ENCODE peak calls at places on chromosome 7, in seven cellular contexts. V is right lobe of liver, M is AG04449, O is lower lobe of right lung, N is HL-60, D is astrocyte of the cerebellum, S is left lung. Q is an unnamed sample.

GRCh38 chr7:25835191-25835590 is 316.8 kb upstream of the NFE2L3 start:
- DNase-seq in M (peak), D (peak), S (no peak), O (no peak), V (no peak), N (no peak), Q (no peak)

GRCh38 chr7:1131471-1132265 is 28.3 kb downstream of the ZFAND2A start:
- DNase-seq in N (no peak), S (no peak), O (no peak), M (no peak), D (no peak), V (no peak), Q (no peak)

GRCh38 chr7:114825423-114825951 is 96.4 kb upstream of the MDFIC start:
- DNase-seq in V (no peak), M (no peak), S (no peak), N (no peak), D (no peak), O (no peak), Q (no peak)

GRCh38 chr7:71131256-71131752 is 640 bp upstream of the GALNT17 start:
- DNase-seq in O (no peak), S (peak), M (no peak), V (no peak), D (peak), N (no peak), Q (no peak)

GRCh38 chr7:16603633-16604032 is 41.9 kb downstream of the ANKMY2 start:
- DNase-seq in N (no peak), V (no peak), S (no peak), O (no peak), M (no peak), D (no peak), Q (no peak)

GRCh38 chr7:118080947-118081346 is 103.0 kb upstream of the LSM8 start:
- DNase-seq in S (no peak), M (no peak), D (peak), V (no peak), O (no peak), N (no peak), Q (peak)

GRCh38 chr7:157493776-157494175 is 157.0 kb downstream of the DNAJB6 start:
- DNase-seq in M (no peak), D (no peak), V (no peak), N (no peak), S (no peak), O (no peak), Q (no peak)

GRCh38 chr7:154928136-154929005 is 74.6 kb downstream of the PAXIP1 start:
- DNase-seq in M (peak), N (peak), S (no peak), V (no peak), D (peak), O (no peak), Q (peak)

GRCh38 chr7:105719395-105719794 is 138.1 kb upstream of the EFCAB10 start:
- DNase-seq in S (no peak), V (no peak), D (no peak), M (no peak), O (no peak), N (no peak), Q (no peak)

GRCh38 chr7:64608116-64608910 is 45.4 kb upstream of the ZNF680 start:
- DNase-seq in D (no peak), N (no peak), V (no peak), M (no peak), O (no peak), S (no peak), Q (no peak)

GRCh38 chr7:112009081-112009480 is 197.1 kb downstream of the DOCK4 start:
- DNase-seq in S (no peak), M (no peak), N (no peak), D (peak), O (no peak), V (no peak), Q (peak)

GRCh38 chr7:4805110-4805978 is 29.9 kb downstream of the AP5Z1 start:
- DNase-seq in N (no peak), S (no peak), M (no peak), V (no peak), D (no peak), O (peak), Q (no peak)

GRCh38 chr7:50721661-50722259 is 60.9 kb downstream of the GRB10 start:
- DNase-seq in M (no peak), D (no peak), O (no peak), S (no peak), V (no peak), N (no peak), Q (no peak)

GRCh38 chr7:50391386-50391785 is 58.8 kb downstream of the FIGNL1 start:
- DNase-seq in N (no peak), M (no peak), V (no peak), O (no peak), D (no peak), S (no peak), Q (no peak)

GRCh38 chr7:1927942-1928341 is 257.9 kb downstream of the ELFN1 start:
- DNase-seq in S (no peak), O (peak), N (no peak), M (no peak), V (peak), D (no peak), Q (no peak)

GRCh38 chr7:16747095-16747494 is 6.5 kb upstream of the TSPAN13 start:
- DNase-seq in N (no peak), D (no peak), S (no peak), O (no peak), M (no peak), V (no peak), Q (no peak)

GRCh38 chr7:120920588-120920987 is 30.0 kb upstream of the ING3 start:
- DNase-seq in O (no peak), S (no peak), M (no peak), D (no peak), N (no peak), V (no peak), Q (no peak)

GRCh38 chr7:64802699-64803098 is 8.5 kb downstream of the ZNF138 start:
- DNase-seq in D (no peak), N (no peak), V (no peak), O (no peak), M (no peak), S (no peak), Q (no peak)

DNA sequence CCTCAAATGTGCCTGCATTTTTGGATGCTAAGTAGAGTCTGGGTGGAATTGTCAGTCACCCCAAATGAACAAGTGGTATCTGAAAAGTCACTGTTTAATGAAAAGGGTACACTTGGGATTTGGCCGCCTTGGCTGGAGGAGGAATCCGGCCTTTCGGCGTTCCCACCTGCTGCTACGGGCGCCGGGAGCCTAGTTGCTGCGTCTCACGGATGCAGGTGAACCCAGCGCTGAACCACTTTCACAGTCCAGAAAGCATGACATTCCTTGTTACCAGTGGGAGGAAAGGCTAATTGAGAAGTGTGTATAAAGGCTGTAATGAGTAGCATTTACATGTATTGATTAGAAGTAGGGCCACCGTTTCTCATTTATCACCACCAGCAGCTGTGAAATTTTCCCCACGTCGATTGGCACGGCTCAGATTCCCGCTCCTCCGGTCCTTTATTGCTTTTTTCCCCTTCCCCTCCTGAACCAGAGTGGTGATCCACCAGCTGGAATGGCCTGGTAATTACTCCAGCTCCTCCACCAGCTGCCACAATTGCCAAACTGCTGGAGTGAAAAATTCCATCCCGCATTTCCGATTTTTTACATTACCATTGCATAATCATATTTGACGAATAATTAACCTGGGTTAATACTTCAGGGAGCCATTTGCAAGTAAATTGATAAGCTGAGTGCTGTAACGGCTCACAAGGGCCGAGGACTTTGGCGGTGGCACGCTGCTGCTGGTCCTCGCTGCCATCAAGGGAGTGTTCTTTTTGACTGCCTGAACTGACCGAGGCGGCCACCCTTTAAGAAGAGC is 153.2 kb downstream of the POU6F2 start:
- DNase-seq in M (no peak), O (peak), N (no peak), S (peak), V (no peak), D (no peak), Q (no peak)
- H3K4me3 ChIP-seq in M (no peak), O (peak), N (no peak), S (peak), V (peak), D (no peak), Q (no peak)

GRCh38 chr7:46854958-46855473 is 726.9 kb downstream of the TNS3 start:
- DNase-seq in D (no peak), N (no peak), V (no peak), S (no peak), M (peak), O (no peak), Q (no peak)
- TF ChIP-seq CTCF in D (no peak), N (no peak), V (peak), S (no peak), M (no peak), O (no peak), Q (no peak)

GRCh38 chr7:100895701-100895955 is at the start of gene ACHE:
- DNase-seq in N (no peak), D (no peak), O (no peak), M (no peak), V (no peak), S (no peak), Q (no peak)
- H3K4me3 ChIP-seq in N (peak), D (peak), O (peak), M (peak), V (peak), S (peak), Q (peak)

DNA sequence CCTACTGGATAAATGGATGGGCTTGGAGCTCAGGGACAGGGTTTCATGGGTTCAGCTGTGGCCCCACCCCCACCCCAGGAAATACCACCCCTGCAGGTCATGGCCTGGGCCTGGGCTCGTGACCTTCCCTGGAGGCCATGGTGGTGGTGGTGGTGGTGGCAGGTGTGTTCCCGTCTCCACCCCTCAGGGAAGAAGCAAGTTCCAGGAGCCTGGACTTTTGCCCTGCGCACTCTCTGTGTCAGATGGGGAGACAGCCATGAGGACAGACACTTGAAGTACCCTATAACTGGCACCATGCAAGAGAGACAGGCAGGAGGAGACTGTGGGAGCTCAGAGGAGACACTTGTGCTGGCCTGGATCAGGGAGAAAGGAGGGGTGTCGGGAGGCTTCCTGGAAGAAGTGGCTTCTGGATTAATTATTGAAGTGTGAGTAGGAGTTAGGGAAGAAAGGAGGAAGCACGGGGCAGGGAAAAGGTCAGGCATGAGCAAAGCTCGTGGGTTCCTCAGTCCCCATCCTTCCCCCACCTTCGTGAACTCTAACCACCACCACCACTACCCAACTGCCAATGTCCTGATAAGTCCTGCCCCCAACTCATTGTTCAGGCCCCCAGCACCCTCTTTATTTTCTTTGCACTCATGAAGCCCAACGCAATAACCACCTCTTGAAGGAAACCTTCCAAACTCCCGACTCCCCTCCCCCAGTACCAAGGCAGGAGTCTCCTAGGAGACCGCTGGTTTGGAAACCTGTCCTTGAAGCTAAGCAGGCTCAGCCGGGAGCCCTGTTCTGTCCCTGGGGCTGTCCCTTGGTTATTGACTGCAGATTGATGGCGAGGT is 8.9 kb downstream of the SH2B2 start:
- DNase-seq in M (no peak), S (no peak), D (no peak), N (no peak), O (no peak), V (no peak), Q (no peak)
- TF ChIP-seq CTCF in M (no peak), S (no peak), D (no peak), N (no peak), O (no peak), V (no peak), Q (no peak)